ENCODE peak calls at places on chromosomes 2 and 18, in seven cellular contexts. O is NT2/D1, C is left ventricle myocardium inferior, W is adrenal gland, H is BE2C, B is psoas muscle, J is ovary. S is an unnamed sample. For H3K4me1, the result is how much of the 10 kb centered on the place peaks cover.

GRCh38 chr2:88626171-88627054 is 851 bp downstream of the EIF2AK3 start:
- DNase-seq in W (peak), H (peak), J (peak), O (peak), C (peak), B (peak), S (peak)

GRCh38 chr2:226031078-226031937 is 631.8 kb downstream of the NYAP2 start:
- DNase-seq in O (peak), H (peak), C (peak), W (peak), J (peak), B (peak), S (peak)

GRCh38 chr2:16665746-16666452 is at the start of gene CYRIA:
- DNase-seq in W (peak), H (peak), O (no peak), J (peak), B (peak), C (peak), S (peak)

GRCh38 chr2:101003278-101003775 is 1.2 kb downstream of the RPL31 start:
- DNase-seq in J (no peak), C (no peak), H (no peak), O (no peak), W (no peak), B (no peak), S (no peak)

GRCh38 chr2:26692814-26693286 is 328 bp downstream of the KCNK3 start:
- DNase-seq in J (no peak), C (no peak), O (peak), W (no peak), H (peak), B (no peak), S (no peak)

GRCh38 chr2:219441451-219442205 is 7.0 kb downstream of the SPEG start:
- DNase-seq in O (no peak), W (peak), H (peak), J (peak), C (no peak), B (peak), S (peak)

GRCh38 chr2:241925821-241926441 is 56.4 kb downstream of the RTP5 start:
- DNase-seq in H (no peak), B (no peak), C (no peak), W (no peak), J (no peak), O (no peak), S (no peak)

GRCh38 chr18:7164610-7165009 is 47.0 kb upstream of the LAMA1 start:
- DNase-seq in O (no peak), J (no peak), B (no peak), W (no peak), H (no peak), C (no peak), S (no peak)

GRCh38 chr2:121491566-121491965 is 39.1 kb upstream of the RNU4ATAC start:
- DNase-seq in W (no peak), J (no peak), O (no peak), B (no peak), C (no peak), H (no peak), S (no peak)

GRCh38 chr2:239459581-239459980 is 58.8 kb upstream of the HDAC4 start:
- DNase-seq in H (no peak), C (no peak), J (no peak), W (no peak), O (no peak), B (no peak), S (no peak)

GRCh38 chr2:72712304-72712703 is 113.5 kb downstream of the EXOC6B start:
- DNase-seq in C (no peak), H (no peak), J (no peak), B (no peak), W (no peak), O (no peak), S (no peak)

GRCh38 chr2:199273043-199273647 is 184.6 kb downstream of the SATB2 start:
- DNase-seq in H (no peak), W (no peak), C (no peak), J (no peak), O (no peak), B (no peak), S (no peak)

GRCh38 chr2:233065954-233066470 is 5.9 kb downstream of the INPP5D start:
- DNase-seq in W (peak), O (no peak), B (no peak), H (no peak), J (no peak), C (no peak), S (no peak)

GRCh38 chr2:161354106-161354505 is 45.9 kb downstream of the PSMD14 start:
- DNase-seq in B (no peak), C (no peak), O (no peak), H (no peak), J (no peak), W (no peak), S (no peak)

GRCh38 chr2:188235364-188235763 is 56.3 kb upstream of the GULP1 start:
- DNase-seq in J (no peak), H (no peak), B (no peak), O (no peak), W (no peak), C (no peak), S (no peak)

GRCh38 chr2:203510941-203511305 is 24.2 kb downstream of the RAPH1 start:
- DNase-seq in H (no peak), O (no peak), C (no peak), W (no peak), J (no peak), B (no peak), S (no peak)

GRCh38 chr18:457120-457519 is 43.4 kb downstream of the COLEC12 start:
- DNase-seq in J (peak), B (peak), W (no peak), C (peak), H (peak), O (no peak), S (peak)

GRCh38 chr2:152071518-152071917 is 27.3 kb downstream of the CACNB4 start:
- DNase-seq in B (no peak), O (no peak), J (no peak), W (no peak), H (no peak), C (no peak), S (no peak)

GRCh38 chr2:178082646-178083045 is 10.1 kb upstream of the PDE11A start:
- DNase-seq in C (no peak), O (no peak), B (no peak), W (no peak), H (no peak), J (no peak), S (no peak)

GRCh38 chr2:217256261-217256660 is 396.4 kb upstream of the TNP1 start:
- DNase-seq in O (no peak), H (no peak), J (no peak), C (no peak), B (no peak), W (no peak), S (no peak)

GRCh38 chr2:75153221-75153620 is 46.1 kb downstream of the TACR1 start:
- DNase-seq in H (no peak), O (no peak), J (no peak), C (no peak), W (no peak), B (no peak), S (no peak)

GRCh38 chr2:203893823-203894222 is 26.3 kb downstream of the CTLA4 start:
- DNase-seq in W (no peak), J (no peak), O (no peak), C (no peak), H (no peak), B (no peak), S (no peak)

GRCh38 chr2:226446406-226447001 is 353.1 kb downstream of the IRS1 start:
- DNase-seq in H (no peak), J (no peak), W (no peak), B (no peak), C (no peak), O (no peak), S (no peak)

GRCh38 chr2:201070966-201071304 is 536 bp downstream of the HYCC2 start:
- DNase-seq in H (no peak), W (no peak), B (no peak), C (no peak), O (no peak), J (no peak), S (no peak)

GRCh38 chr2:119085613-119086012 is 72.9 kb downstream of the C1QL2 start:
- DNase-seq in W (no peak), O (no peak), C (no peak), J (no peak), H (no peak), B (no peak), S (no peak)

DNA sequence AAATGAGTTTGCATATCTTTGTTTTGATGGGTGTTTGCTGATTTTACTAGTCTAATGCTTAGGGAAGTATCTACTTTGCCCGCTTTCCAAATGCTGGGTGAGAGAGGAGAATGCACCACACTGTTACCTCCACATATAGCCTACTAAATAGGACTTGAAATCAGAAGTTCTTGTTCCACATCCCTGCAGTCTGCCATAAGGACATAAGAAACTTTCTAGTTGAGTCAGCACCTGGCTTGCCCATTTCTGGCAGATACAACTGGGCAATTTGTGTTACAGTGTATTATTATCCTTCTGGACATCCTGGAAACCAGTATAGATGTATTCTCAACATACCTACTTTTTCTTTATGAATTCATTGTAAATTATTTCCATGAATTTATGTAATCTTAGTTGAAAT is 29.5 kb downstream of the ANXA4 start:
- DNase-seq in H (no peak), B (no peak), W (no peak), J (no peak), O (no peak), C (no peak), S (no peak)
- H3K4me1 ChIP-seq in H (under half), B (half or more), W (under half), J (under half), O (under half), C (under half), S (under half)

GRCh38 chr18:13465476-13465875 is 246.9 kb downstream of the LDLRAD4 start:
- DNase-seq in O (no peak), H (no peak), W (no peak), J (no peak), C (no peak), B (no peak), S (no peak)
- H3K4me1 ChIP-seq in O (under half), H (under half), W (under half), J (under half), C (under half), B (under half), S (under half)

GRCh38 chr18:11989966-11990380 is 8.7 kb downstream of the IMPA2 start:
- DNase-seq in J (no peak), H (no peak), C (no peak), B (peak), W (no peak), O (no peak), S (no peak)
- H3K4me1 ChIP-seq in J (under half), H (under half), C (half or more), B (half or more), W (under half), O (under half), S (under half)

GRCh38 chr2:12500899-12501298 is 215.8 kb upstream of the TRIB2 start:
- DNase-seq in B (no peak), O (no peak), W (no peak), J (no peak), C (no peak), H (no peak), S (no peak)

GRCh38 chr2:12495247-12495868 is 221.4 kb upstream of the TRIB2 start:
- DNase-seq in J (no peak), H (no peak), O (no peak), C (no peak), B (no peak), W (no peak), S (no peak)

GRCh38 chr2:12501469-12502147 is 215.1 kb upstream of the TRIB2 start:
- DNase-seq in H (no peak), J (no peak), W (no peak), O (no peak), B (peak), C (peak), S (no peak)

GRCh38 chr2:12498703-12499102 is 218.0 kb upstream of the TRIB2 start:
- DNase-seq in H (no peak), O (no peak), J (no peak), W (no peak), C (no peak), B (no peak), S (no peak)

DNA sequence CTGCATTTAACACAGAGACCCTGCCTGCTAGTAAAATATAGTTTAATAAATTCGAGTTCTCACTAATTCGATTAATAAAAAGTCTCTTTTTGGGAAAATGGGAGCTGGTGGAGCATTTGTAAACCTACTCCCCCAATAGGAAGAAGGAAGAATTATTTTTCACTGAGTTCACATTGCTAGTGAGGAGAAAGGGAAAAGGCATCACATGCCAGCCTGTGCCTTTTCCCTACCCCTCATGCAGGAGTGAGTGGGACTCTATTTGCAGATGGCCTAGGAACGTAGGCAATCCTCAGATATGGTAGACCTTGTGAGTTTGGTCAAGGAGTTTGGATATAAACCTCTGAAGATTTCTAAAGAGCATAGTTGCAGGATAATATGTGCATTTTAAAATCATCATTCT is 218.4 kb upstream of the TRIB2 start:
- DNase-seq in H (no peak), O (no peak), C (no peak), W (no peak), J (no peak), B (no peak), S (no peak)
- H3K4me1 ChIP-seq in H (under half), O (under half), C (under half), W (under half), J (under half), B (under half), S (under half)

S was measured in uterus.